ENCODE peak calls at places on chromosomes 5 and 9, in ten cellular contexts. D is RPMI7951; R is GM19239; M is CD4-positive, CD25-positive, alpha-beta regulatory T cell; V is astrocyte; E is endothelial cell; S is NT2/D1; Q is small intestine; U is neuronal stem cell; J is neural progenitor cell. X is an unnamed sample.

GRCh38 chr9:112180387-112180881 is 5.3 kb upstream of the SUSD1 start:
- DNase-seq in U (no peak), R (no peak), J (no peak), E (no peak), V (peak; percentile 62), D (peak; percentile 76), S (no peak), M (peak; percentile 79), Q (peak; percentile 27), X (no peak)

GRCh38 chr9:88996046-88997005 is 5.1 kb downstream of the S1PR3 start:
- DNase-seq in S (no peak), U (no peak), D (no peak), E (no peak), R (no peak), J (no peak), V (no peak), M (no peak), Q (no peak), X (no peak)

GRCh38 chr5:161042862-161043261 is 190.9 kb upstream of the ATP10B start:
- DNase-seq in J (no peak), Q (peak; percentile 38), S (no peak), V (no peak), U (no peak), D (no peak), M (no peak), R (no peak), E (no peak), X (no peak)

GRCh38 chr5:154653418-154653763 is 101.8 kb upstream of the LARP1 start:
- DNase-seq in S (no peak), R (no peak), D (no peak), E (no peak), M (no peak), Q (peak; percentile 89), V (no peak), J (no peak), U (no peak), X (no peak)

GRCh38 chr9:35736201-35736633 is 3.8 kb downstream of the CREB3 start:
- DNase-seq in E (peak; percentile 75), D (peak; percentile 68), M (peak; percentile 85), S (peak; percentile 76), R (peak; percentile 58), Q (peak; percentile 87), J (peak; percentile 87), V (peak; percentile 47), U (peak; percentile 58), X (peak; percentile 76)

GRCh38 chr9:121896545-121896943 is 196.6 kb downstream of the TTLL11 start:
- DNase-seq in Q (no peak), S (no peak), M (no peak), E (no peak), U (no peak), J (no peak), V (no peak), D (no peak), R (no peak), X (no peak)

GRCh38 chr9:32486839-32487562 is 39.0 kb downstream of the RIGI start:
- DNase-seq in R (no peak), E (no peak), V (peak; percentile 17), J (no peak), D (no peak), S (no peak), U (no peak), M (no peak), Q (peak; percentile 12), X (no peak)

GRCh38 chr9:1222511-1222910 is 172.4 kb downstream of the DMRT2 start:
- DNase-seq in E (no peak), Q (no peak), U (no peak), M (no peak), R (no peak), J (no peak), S (no peak), V (peak; percentile 27), D (no peak), X (no peak)

GRCh38 chr9:78031271-78031825 is at the start of gene GNAQ:
- DNase-seq in U (peak; percentile 30), J (peak; percentile 65), V (no peak), E (peak; percentile 54), R (no peak), S (no peak), Q (no peak), M (no peak), D (no peak), X (peak; percentile 21)

GRCh38 chr9:131387394-131387793 is 6.5 kb upstream of the PRRC2B start:
- DNase-seq in U (no peak), V (no peak), M (no peak), Q (no peak), R (no peak), J (no peak), D (no peak), E (no peak), S (no peak), X (no peak)

GRCh38 chr5:180873628-180874520 is 12.8 kb upstream of the ZFP62 start:
- DNase-seq in M (peak; percentile 82), D (peak; percentile 84), U (no peak), J (no peak), Q (peak; percentile 41), S (no peak), V (peak; percentile 20), R (no peak), E (no peak), X (no peak)

GRCh38 chr5:169805527-169805934 is 168.5 kb downstream of the DOCK2 start:
- DNase-seq in V (peak; percentile 72), R (peak; percentile 28), S (no peak), U (no peak), M (peak; percentile 81), E (no peak), Q (no peak), J (peak; percentile 30), D (peak; percentile 84), X (peak; percentile 37)

GRCh38 chr9:86079421-86080111 is 19.8 kb downstream of the GOLM1 start:
- DNase-seq in V (peak; percentile 86), E (no peak), U (no peak), R (no peak), M (no peak), D (no peak), J (no peak), Q (no peak), S (no peak), X (no peak)

GRCh38 chr9:138099803-138100598 is 222.4 kb downstream of the CACNA1B start:
- DNase-seq in U (no peak), J (no peak), R (no peak), M (no peak), V (no peak), Q (no peak), E (no peak), S (no peak), D (no peak), X (no peak)

GRCh38 chr5:124736111-124736813 is 10.2 kb downstream of the ZNF608 start:
- DNase-seq in S (no peak), D (peak; percentile 79), Q (peak; percentile 71), M (no peak), E (no peak), V (peak; percentile 94), J (no peak), R (no peak), U (no peak), X (no peak)

GRCh38 chr5:157608972-157609565 is 33.5 kb upstream of the ADAM19 start:
- DNase-seq in J (no peak), D (peak; percentile 53), Q (no peak), M (no peak), V (no peak), S (no peak), U (no peak), E (no peak), R (no peak), X (no peak)

GRCh38 chr9:127805620-127806019 is 2.9 kb downstream of the FPGS start:
- DNase-seq in E (peak; percentile 83), U (no peak), M (peak; percentile 49), J (peak; percentile 82), D (no peak), R (peak; percentile 43), V (no peak), Q (no peak), S (peak; percentile 56), X (peak; percentile 47)

GRCh38 chr5:75337366-75338021 is 474 bp downstream of the HMGCR start:
- DNase-seq in D (peak; percentile 17), M (peak; percentile 50), V (no peak), J (no peak), U (no peak), S (no peak), E (peak; percentile 36), R (no peak), Q (peak; percentile 43), X (no peak)

GRCh38 chr9:112757300-112757883 is 6.8 kb downstream of the SNX30 start:
- DNase-seq in S (no peak), Q (no peak), U (no peak), J (no peak), D (no peak), M (no peak), V (no peak), R (no peak), E (no peak), X (no peak)

GRCh38 chr9:127124792-127125191 is 2.4 kb upstream of the ANGPTL2 start:
- DNase-seq in M (no peak), R (no peak), V (no peak), U (no peak), E (no peak), J (no peak), Q (no peak), S (no peak), D (no peak), X (no peak)

GRCh38 chr9:112038017-112038408 is 137.1 kb downstream of the SUSD1 start:
- DNase-seq in M (no peak), S (no peak), U (no peak), R (no peak), E (no peak), J (no peak), D (no peak), V (no peak), Q (no peak), X (no peak)

GRCh38 chr9:105389789-105390188 is 58.0 kb upstream of the FSD1L start:
- DNase-seq in D (no peak), J (peak; percentile 38), U (no peak), M (no peak), E (no peak), S (no peak), Q (no peak), V (no peak), R (no peak), X (no peak)

GRCh38 chr9:3337515-3337914 is 188.3 kb downstream of the RFX3 start:
- DNase-seq in M (peak; percentile 18), V (peak; percentile 72), U (no peak), Q (no peak), S (no peak), R (no peak), E (no peak), J (no peak), D (peak; percentile 53), X (no peak)

GRCh38 chr5:31935702-31936347 is 238.3 kb downstream of the GOLPH3 start:
- DNase-seq in M (no peak), R (no peak), E (no peak), U (no peak), S (no peak), Q (no peak), J (no peak), D (peak; percentile 16), V (no peak), X (no peak)

GRCh38 chr9:110672873-110673508 is 4.4 kb downstream of the MUSK start:
- DNase-seq in S (no peak), V (no peak), D (no peak), R (no peak), J (no peak), E (no peak), M (no peak), Q (no peak), U (no peak), X (no peak)

GRCh38 chr9:92147030-92147853 is 32.0 kb upstream of the SPTLC1 start:
- DNase-seq in J (no peak), V (peak; percentile 93), U (no peak), S (no peak), M (no peak), Q (peak; percentile 13), E (no peak), R (no peak), D (peak; percentile 80), X (no peak)

GRCh38 chr9:81529556-81530193 is 159.7 kb downstream of the TLE1 start:
- DNase-seq in M (no peak), S (peak; percentile 16), Q (no peak), R (no peak), U (no peak), J (no peak), E (no peak), V (peak; percentile 55), D (peak; percentile 85), X (no peak)

GRCh38 chr5:33789558-33789957 is 102.2 kb downstream of the ADAMTS12 start:
- DNase-seq in V (no peak), E (no peak), J (no peak), M (no peak), U (no peak), S (no peak), D (peak; percentile 36), R (no peak), Q (no peak), X (no peak)